ENCODE peak calls at places on chromosomes 11 and 22, in eight cellular contexts. C, Q, G, F, M, S, N and D are unnamed samples.

GRCh38 chr22:16824718-16825687 is at the start of gene XKR3:
- DNase-seq in Q (no peak), N (no peak), M (no peak), S (no peak), F (no peak), C (no peak), G (no peak), D (no peak)

GRCh38 chr11:69896250-69896649 is 77.0 kb upstream of the FGF3 start:
- DNase-seq in M (no peak), S (no peak), G (no peak), C (no peak), Q (no peak), N (no peak), F (no peak), D (no peak)

GRCh38 chr22:31732089-31732829 is 17.7 kb downstream of the PRR14L start:
- DNase-seq in M (no peak), G (no peak), S (no peak), N (no peak), F (no peak), C (no peak), Q (no peak), D (no peak)

GRCh38 chr11:108931168-108931567 is 266.3 kb downstream of the DDX10 start:
- DNase-seq in S (no peak), Q (no peak), N (no peak), G (no peak), C (no peak), M (no peak), F (no peak), D (no peak)

GRCh38 chr22:44373234-44373633 is 60.5 kb upstream of the SHISAL1 start:
- DNase-seq in Q (no peak), S (no peak), N (no peak), G (no peak), F (no peak), M (no peak), C (peak; percentile 20), D (no peak)

GRCh38 chr11:34270711-34271110 is 87.1 kb downstream of the ABTB2 start:
- DNase-seq in C (no peak), F (no peak), M (no peak), S (no peak), G (no peak), N (no peak), Q (no peak), D (no peak)

GRCh38 chr22:28139993-28140392 is 220.9 kb upstream of the PITPNB start:
- DNase-seq in M (no peak), Q (peak; percentile 88), S (no peak), G (no peak), N (no peak), F (no peak), C (no peak), D (no peak)

GRCh38 chr11:72573380-72573949 is 100.8 kb downstream of the PDE2A start:
- DNase-seq in F (no peak), Q (peak; percentile 43), C (no peak), S (peak; percentile 73), N (peak; percentile 23), G (peak; percentile 71), M (no peak), D (peak; percentile 56)

GRCh38 chr11:12842933-12843636 is 166.0 kb upstream of the RASSF10 start:
- DNase-seq in F (no peak), G (peak; percentile 35), M (no peak), S (no peak), C (no peak), Q (peak; percentile 79), N (no peak), D (no peak)

GRCh38 chr22:35970601-35971417 is 57.8 kb downstream of the RBFOX2 start:
- DNase-seq in F (no peak), M (no peak), Q (no peak), C (no peak), S (no peak), G (no peak), N (no peak), D (no peak)

GRCh38 chr11:132821027-132821426 is 711.3 kb downstream of the OPCML start:
- DNase-seq in Q (no peak), M (no peak), S (no peak), F (no peak), G (no peak), C (no peak), N (no peak), D (no peak)

GRCh38 chr11:44615913-44616806 is 50.7 kb downstream of the CD82 start:
- DNase-seq in Q (no peak), G (no peak), S (no peak), N (no peak), F (no peak), C (no peak), M (no peak), D (no peak)

GRCh38 chr22:44029069-44029468 is 5.0 kb downstream of the PARVB start:
- DNase-seq in G (no peak), M (no peak), N (no peak), Q (no peak), S (no peak), C (no peak), F (no peak), D (no peak)

GRCh38 chr11:118084247-118084646 is 2.5 kb downstream of the SMIM35 start:
- DNase-seq in N (no peak), C (no peak), Q (peak; percentile 42), M (no peak), G (no peak), F (no peak), S (no peak), D (no peak)

GRCh38 chr11:129402196-129402595 is 26.5 kb downstream of the BARX2 start:
- DNase-seq in C (no peak), F (no peak), S (no peak), G (no peak), N (no peak), Q (no peak), M (no peak), D (no peak)

GRCh38 chr11:120343429-120343828 is 7.2 kb downstream of the ARHGEF12 start:
- DNase-seq in G (no peak), Q (no peak), M (no peak), C (no peak), S (no peak), N (no peak), F (no peak), D (no peak)

GRCh38 chr11:96113100-96113710 is 189.3 kb upstream of the MTMR2 start:
- DNase-seq in S (no peak), C (no peak), M (no peak), N (no peak), Q (peak; percentile 76), F (no peak), G (no peak), D (no peak)

GRCh38 chr11:20647976-20648565 is 21.3 kb upstream of the NELL1 start:
- DNase-seq in Q (peak; percentile 63), M (no peak), S (peak; percentile 35), G (peak; percentile 70), C (no peak), F (peak; percentile 36), N (peak; percentile 37), D (peak; percentile 71)

DNA sequence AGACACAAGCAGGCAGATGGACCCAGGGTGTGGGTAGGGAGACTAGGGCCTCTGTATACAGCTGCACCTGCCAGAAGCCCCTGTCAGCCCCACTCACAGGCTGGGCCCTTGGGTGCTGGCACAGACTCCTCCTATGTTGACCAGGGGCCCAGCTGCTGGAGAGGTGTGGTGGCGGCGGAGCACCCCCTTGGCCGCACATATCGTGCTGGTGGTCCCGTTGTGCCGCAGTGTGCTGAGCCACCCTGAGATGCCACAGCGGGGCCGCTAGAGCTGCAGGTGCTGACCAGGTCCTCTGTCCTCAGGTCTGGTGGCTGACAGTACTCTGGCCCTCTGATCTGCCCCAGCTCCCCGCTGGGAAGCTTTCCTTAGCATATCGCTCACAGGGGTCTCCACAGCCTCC is 30.2 kb upstream of the B3GAT1 start:
- DNase-seq in M (no peak), S (no peak), G (no peak), F (no peak), N (no peak), Q (no peak), C (no peak), D (no peak)
- TF ChIP-seq CTCF in M (no peak), S (no peak), G (no peak), F (no peak), N (no peak), Q (no peak), C (no peak), D (no peak)

DNA sequence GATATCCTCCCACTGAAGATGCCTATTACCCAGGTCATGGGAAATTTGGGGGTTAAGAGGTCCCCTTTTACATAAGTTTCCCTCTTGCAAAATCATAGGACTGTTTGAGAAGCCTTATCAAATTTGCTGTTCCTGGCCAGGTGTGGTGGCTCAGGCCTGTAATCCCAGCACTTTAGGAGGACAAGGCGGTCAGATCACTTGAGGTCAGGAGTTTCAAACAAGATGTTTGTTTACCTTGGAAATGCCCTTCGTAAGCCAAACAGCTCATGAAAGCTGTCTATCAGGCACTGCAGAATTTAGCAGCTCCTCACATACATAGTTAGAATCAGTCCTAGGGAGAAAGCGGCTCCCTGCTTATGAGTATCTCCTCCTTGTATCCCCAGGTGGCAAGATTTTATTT is 4.9 kb upstream of the EI24 start:
- DNase-seq in N (no peak), F (no peak), S (no peak), M (no peak), Q (no peak), G (no peak), C (no peak), D (no peak)
- TF ChIP-seq CTCF in N (no peak), F (no peak), S (no peak), M (no peak), Q (no peak), G (no peak), C (no peak), D (no peak)

GRCh38 chr11:134402910-134403309 is 9.1 kb downstream of the B3GAT1 start:
- DNase-seq in N (no peak), M (no peak), F (no peak), Q (no peak), S (no peak), C (no peak), G (no peak), D (no peak)
- TF ChIP-seq CTCF in N (no peak), M (no peak), F (no peak), Q (no peak), S (no peak), C (no peak), G (no peak), D (no peak)

DNA sequence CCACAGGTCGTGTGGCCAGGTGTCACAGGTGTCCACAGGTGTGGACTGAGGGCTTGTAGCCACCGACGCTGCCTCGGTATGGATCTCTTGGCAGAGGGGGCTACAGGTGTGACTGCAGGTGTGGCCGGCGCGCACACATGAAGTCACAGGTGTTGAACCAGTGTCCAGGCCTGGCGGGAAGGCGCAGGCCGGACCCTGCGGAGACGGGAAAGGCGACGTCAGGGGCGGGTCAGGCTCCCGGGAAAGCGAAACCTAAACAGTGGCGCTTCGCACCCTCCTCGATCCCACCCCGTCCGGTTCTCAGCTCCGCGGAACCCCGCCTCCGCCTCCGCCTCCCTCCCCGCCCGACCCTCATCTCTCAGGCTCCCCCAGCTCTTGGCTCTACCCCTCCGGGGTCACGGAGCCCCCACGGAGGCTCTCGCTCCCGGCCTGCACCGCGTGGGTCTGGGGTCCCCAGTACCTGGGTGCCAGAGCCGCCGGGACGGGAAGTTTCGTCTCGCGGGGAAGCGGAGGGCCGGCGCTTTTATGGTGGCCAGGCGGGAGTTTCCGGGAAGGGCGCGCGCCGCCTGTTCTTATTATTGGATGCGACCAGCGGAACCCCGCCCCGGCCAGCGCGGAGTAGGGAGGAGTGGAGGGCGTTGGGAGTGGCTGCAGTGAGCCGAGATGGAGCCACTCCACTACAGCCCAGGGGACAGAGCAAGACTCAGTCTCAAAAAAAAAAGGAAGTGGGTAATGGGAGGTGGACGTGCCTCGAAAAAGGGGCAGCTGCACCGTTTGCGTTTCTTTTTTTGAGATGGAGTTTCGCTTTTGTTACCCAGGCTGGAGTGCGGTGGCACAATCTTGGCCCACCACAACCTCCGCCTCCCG is at the start of gene IRF7:
- DNase-seq in C (peak; percentile 99), F (peak; percentile 43), S (peak; percentile 93), Q (peak; percentile 94), M (peak; percentile 96), N (peak; percentile 73), G (peak; percentile 87), D (peak; percentile 89)
- TF ChIP-seq CTCF in C (no peak), F (no peak), S (no peak), Q (no peak), M (no peak), N (no peak), G (no peak), D (no peak)